ENCODE peak calls at places on chromosomes 6 and 20, in eight cellular contexts. One of them, this sample, is unnamed.

GRCh38 chr6:143040018-143040417 is 20.7 kb upstream of the AIG1 start:
- DNase-seq in SK-N-SH: no peak
- DNase-seq in GM23338: no peak
- DNase-seq in PC-3: no peak
- DNase-seq in OCI-LY7: no peak
- DNase-seq in HCT116: no peak
- DNase-seq in neural progenitor cell: no peak
- DNase-seq in hepatocyte: no peak
- DNase-seq in this sample: no peak

GRCh38 chr20:41509316-41509715 is 108.9 kb downstream of the CHD6 start:
- DNase-seq in neural progenitor cell: no peak
- DNase-seq in hepatocyte: no peak
- DNase-seq in GM23338: no peak
- DNase-seq in SK-N-SH: no peak
- DNase-seq in OCI-LY7: no peak
- DNase-seq in HCT116: no peak
- DNase-seq in PC-3: no peak
- DNase-seq in this sample: no peak

GRCh38 chr6:106745824-106746610 is 116.6 kb downstream of the QRSL1 start:
- DNase-seq in hepatocyte: no peak
- DNase-seq in SK-N-SH: no peak
- DNase-seq in neural progenitor cell: no peak
- DNase-seq in OCI-LY7: no peak
- DNase-seq in HCT116: no peak
- DNase-seq in PC-3: peak
- DNase-seq in GM23338: no peak
- DNase-seq in this sample: no peak

GRCh38 chr6:10205120-10205519 is 209.8 kb downstream of the TFAP2A start:
- DNase-seq in SK-N-SH: no peak
- DNase-seq in GM23338: no peak
- DNase-seq in hepatocyte: no peak
- DNase-seq in HCT116: no peak
- DNase-seq in OCI-LY7: no peak
- DNase-seq in PC-3: peak
- DNase-seq in neural progenitor cell: no peak
- DNase-seq in this sample: no peak

GRCh38 chr6:54366647-54367327 is 58.5 kb downstream of the TINAG start:
- DNase-seq in GM23338: no peak
- DNase-seq in OCI-LY7: no peak
- DNase-seq in HCT116: peak
- DNase-seq in hepatocyte: no peak
- DNase-seq in PC-3: peak
- DNase-seq in neural progenitor cell: no peak
- DNase-seq in SK-N-SH: no peak
- DNase-seq in this sample: no peak

GRCh38 chr20:60837386-60837785 is 414.7 kb upstream of the CDH4 start:
- DNase-seq in HCT116: no peak
- DNase-seq in PC-3: no peak
- DNase-seq in SK-N-SH: no peak
- DNase-seq in neural progenitor cell: no peak
- DNase-seq in OCI-LY7: no peak
- DNase-seq in hepatocyte: no peak
- DNase-seq in GM23338: no peak
- DNase-seq in this sample: no peak

GRCh38 chr20:12012241-12013222 is 94.8 kb downstream of the BTBD3 start:
- DNase-seq in PC-3: peak
- DNase-seq in hepatocyte: peak
- DNase-seq in neural progenitor cell: peak
- DNase-seq in SK-N-SH: peak
- DNase-seq in GM23338: peak
- DNase-seq in HCT116: peak
- DNase-seq in OCI-LY7: peak
- DNase-seq in this sample: peak

GRCh38 chr20:46348231-46348803 is 40.0 kb upstream of the CDH22 start:
- DNase-seq in hepatocyte: peak
- DNase-seq in PC-3: no peak
- DNase-seq in GM23338: peak
- DNase-seq in OCI-LY7: no peak
- DNase-seq in SK-N-SH: no peak
- DNase-seq in neural progenitor cell: peak
- DNase-seq in HCT116: no peak
- DNase-seq in this sample: no peak

GRCh38 chr20:63628246-63628975 is 1.5 kb upstream of the GMEB2 start:
- DNase-seq in hepatocyte: no peak
- DNase-seq in SK-N-SH: peak
- DNase-seq in neural progenitor cell: no peak
- DNase-seq in PC-3: peak
- DNase-seq in OCI-LY7: peak
- DNase-seq in GM23338: peak
- DNase-seq in HCT116: peak
- DNase-seq in this sample: peak

GRCh38 chr20:20832715-20833114 is 120.3 kb upstream of the RALGAPA2 start:
- DNase-seq in SK-N-SH: no peak
- DNase-seq in PC-3: no peak
- DNase-seq in neural progenitor cell: no peak
- DNase-seq in GM23338: peak
- DNase-seq in OCI-LY7: no peak
- DNase-seq in hepatocyte: no peak
- DNase-seq in HCT116: no peak
- DNase-seq in this sample: no peak

GRCh38 chr6:52868240-52868639 is 27.6 kb upstream of the GSTA5 start:
- DNase-seq in SK-N-SH: no peak
- DNase-seq in GM23338: no peak
- DNase-seq in neural progenitor cell: no peak
- DNase-seq in PC-3: no peak
- DNase-seq in HCT116: no peak
- DNase-seq in hepatocyte: no peak
- DNase-seq in OCI-LY7: no peak
- DNase-seq in this sample: no peak

GRCh38 chr6:27902335-27903314 is 9.6 kb downstream of the OR2B2 start:
- DNase-seq in neural progenitor cell: peak
- DNase-seq in OCI-LY7: peak
- DNase-seq in hepatocyte: peak
- DNase-seq in PC-3: peak
- DNase-seq in HCT116: peak
- DNase-seq in GM23338: peak
- DNase-seq in SK-N-SH: peak
- DNase-seq in this sample: peak

GRCh38 chr6:51299649-51300380 is 481.1 kb downstream of the TFAP2B start:
- DNase-seq in hepatocyte: no peak
- DNase-seq in PC-3: peak
- DNase-seq in GM23338: no peak
- DNase-seq in OCI-LY7: no peak
- DNase-seq in neural progenitor cell: no peak
- DNase-seq in SK-N-SH: no peak
- DNase-seq in HCT116: no peak
- DNase-seq in this sample: no peak

GRCh38 chr20:52937701-52938100 is 34.5 kb upstream of the TSHZ2 start:
- DNase-seq in neural progenitor cell: peak
- DNase-seq in HCT116: no peak
- DNase-seq in GM23338: peak
- DNase-seq in hepatocyte: no peak
- DNase-seq in PC-3: no peak
- DNase-seq in OCI-LY7: no peak
- DNase-seq in SK-N-SH: no peak
- DNase-seq in this sample: no peak

GRCh38 chr6:7166410-7167293 is 58.9 kb downstream of the RREB1 start:
- DNase-seq in hepatocyte: no peak
- DNase-seq in OCI-LY7: no peak
- DNase-seq in PC-3: no peak
- DNase-seq in SK-N-SH: no peak
- DNase-seq in GM23338: no peak
- DNase-seq in HCT116: no peak
- DNase-seq in neural progenitor cell: no peak
- DNase-seq in this sample: no peak

GRCh38 chr20:35912877-35913276 is 41.4 kb downstream of the SCAND1 start:
- DNase-seq in HCT116: no peak
- DNase-seq in hepatocyte: no peak
- DNase-seq in PC-3: no peak
- DNase-seq in SK-N-SH: no peak
- DNase-seq in neural progenitor cell: no peak
- DNase-seq in OCI-LY7: no peak
- DNase-seq in GM23338: no peak
- DNase-seq in this sample: no peak

GRCh38 chr6:32953775-32954174 is 878 bp upstream of the HLA-DMA start:
- DNase-seq in GM23338: no peak
- DNase-seq in SK-N-SH: no peak
- DNase-seq in PC-3: no peak
- DNase-seq in HCT116: no peak
- DNase-seq in OCI-LY7: no peak
- DNase-seq in neural progenitor cell: no peak
- DNase-seq in hepatocyte: no peak
- DNase-seq in this sample: no peak
- H3K27ac ChIP-seq in GM23338: no peak
- H3K27ac ChIP-seq in SK-N-SH: no peak
- H3K27ac ChIP-seq in PC-3: no peak
- H3K27ac ChIP-seq in HCT116: no peak
- H3K27ac ChIP-seq in OCI-LY7: peak
- H3K27ac ChIP-seq in neural progenitor cell: no peak
- H3K27ac ChIP-seq in hepatocyte: no peak
- H3K27ac ChIP-seq in this sample: no peak

GRCh38 chr6:44219815-44220784 is 3.3 kb upstream of the SLC29A1 start:
- DNase-seq in hepatocyte: no peak
- DNase-seq in SK-N-SH: no peak
- DNase-seq in OCI-LY7: no peak
- DNase-seq in neural progenitor cell: no peak
- DNase-seq in GM23338: no peak
- DNase-seq in HCT116: no peak
- DNase-seq in PC-3: no peak
- DNase-seq in this sample: no peak
- TF ChIP-seq CTCF in hepatocyte: peak
- TF ChIP-seq CTCF in SK-N-SH: no peak
- TF ChIP-seq CTCF in OCI-LY7: peak
- TF ChIP-seq CTCF in neural progenitor cell: peak
- TF ChIP-seq CTCF in GM23338: no peak
- TF ChIP-seq CTCF in HCT116: no peak
- TF ChIP-seq CTCF in PC-3: no peak
- TF ChIP-seq CTCF in this sample: no peak

DNA sequence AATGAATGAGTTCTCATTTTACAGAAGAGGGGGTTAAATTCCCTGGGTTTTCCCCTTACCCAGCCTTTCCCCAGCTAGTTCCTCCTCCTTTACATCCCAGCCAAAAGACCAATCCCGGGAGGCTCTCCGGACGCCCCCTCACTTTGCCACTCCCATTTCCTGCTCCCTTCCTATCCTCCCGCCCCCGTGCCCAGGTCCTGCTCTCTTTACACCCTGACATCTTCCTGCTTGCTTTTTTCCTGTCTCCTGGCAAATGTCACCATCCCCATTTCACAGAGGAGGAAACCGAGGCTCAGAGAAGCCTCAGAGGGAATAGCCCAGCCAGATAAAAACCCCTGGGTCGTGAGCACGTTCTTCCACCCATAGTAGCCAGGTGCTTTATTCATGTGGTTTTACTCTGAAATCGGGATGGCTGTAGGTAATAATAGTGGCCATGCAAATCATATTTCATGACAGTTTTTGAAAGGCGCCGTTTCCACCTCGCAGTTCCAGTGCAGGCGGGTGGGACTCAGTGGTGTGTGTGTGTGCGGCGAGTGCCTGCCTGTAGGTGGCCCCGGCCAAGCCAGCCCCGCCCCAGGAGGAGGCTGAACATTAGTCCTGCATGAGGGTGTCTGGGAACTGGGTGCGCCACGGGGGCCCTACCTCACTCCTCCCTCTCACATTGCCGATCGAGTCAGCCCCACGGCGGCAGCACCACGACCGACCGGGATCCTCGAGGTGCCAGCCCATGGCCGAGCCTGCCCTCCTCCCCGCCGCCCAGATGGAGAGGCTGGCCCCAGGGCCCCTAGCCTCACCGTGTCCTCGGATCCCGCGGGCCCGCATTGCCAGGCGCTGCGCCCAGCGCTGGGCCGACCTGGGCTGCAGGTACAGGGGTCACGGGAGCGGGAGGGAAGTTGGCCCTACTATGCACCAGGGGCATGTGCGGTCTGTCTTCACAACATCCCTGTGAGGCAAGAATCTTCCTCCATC is at the start of gene ARHGAP40:
- DNase-seq in HCT116: peak
- DNase-seq in SK-N-SH: peak
- DNase-seq in GM23338: peak
- DNase-seq in OCI-LY7: no peak
- DNase-seq in neural progenitor cell: peak
- DNase-seq in PC-3: no peak
- DNase-seq in hepatocyte: peak
- DNase-seq in this sample: peak
- TF ChIP-seq EZH2phosphoT487 in HCT116: no peak
- TF ChIP-seq EZH2phosphoT487 in SK-N-SH: no peak
- TF ChIP-seq EZH2phosphoT487 in GM23338: no peak
- TF ChIP-seq EZH2phosphoT487 in OCI-LY7: no peak
- TF ChIP-seq EZH2phosphoT487 in neural progenitor cell: peak
- TF ChIP-seq EZH2phosphoT487 in PC-3: no peak
- TF ChIP-seq EZH2phosphoT487 in hepatocyte: no peak
- TF ChIP-seq EZH2phosphoT487 in this sample: no peak

GRCh38 chr6:56399672-56400263 is 152.4 kb upstream of the COL21A1 start:
- DNase-seq in PC-3: peak
- DNase-seq in HCT116: no peak
- DNase-seq in GM23338: no peak
- DNase-seq in SK-N-SH: no peak
- DNase-seq in hepatocyte: peak
- DNase-seq in OCI-LY7: no peak
- DNase-seq in neural progenitor cell: no peak
- DNase-seq in this sample: no peak

GRCh38 chr6:56401477-56402070 is 154.2 kb upstream of the COL21A1 start:
- DNase-seq in GM23338: no peak
- DNase-seq in OCI-LY7: no peak
- DNase-seq in SK-N-SH: no peak
- DNase-seq in PC-3: no peak
- DNase-seq in hepatocyte: no peak
- DNase-seq in neural progenitor cell: no peak
- DNase-seq in HCT116: no peak
- DNase-seq in this sample: no peak

GRCh38 chr6:56400273-56400672 is 152.9 kb upstream of the COL21A1 start:
- DNase-seq in HCT116: no peak
- DNase-seq in OCI-LY7: no peak
- DNase-seq in hepatocyte: no peak
- DNase-seq in PC-3: no peak
- DNase-seq in GM23338: no peak
- DNase-seq in SK-N-SH: no peak
- DNase-seq in neural progenitor cell: no peak
- DNase-seq in this sample: no peak

GRCh38 chr6:56396435-56396834 is 149.1 kb upstream of the COL21A1 start:
- DNase-seq in PC-3: no peak
- DNase-seq in neural progenitor cell: no peak
- DNase-seq in OCI-LY7: no peak
- DNase-seq in SK-N-SH: no peak
- DNase-seq in HCT116: no peak
- DNase-seq in GM23338: no peak
- DNase-seq in hepatocyte: no peak
- DNase-seq in this sample: no peak

DNA sequence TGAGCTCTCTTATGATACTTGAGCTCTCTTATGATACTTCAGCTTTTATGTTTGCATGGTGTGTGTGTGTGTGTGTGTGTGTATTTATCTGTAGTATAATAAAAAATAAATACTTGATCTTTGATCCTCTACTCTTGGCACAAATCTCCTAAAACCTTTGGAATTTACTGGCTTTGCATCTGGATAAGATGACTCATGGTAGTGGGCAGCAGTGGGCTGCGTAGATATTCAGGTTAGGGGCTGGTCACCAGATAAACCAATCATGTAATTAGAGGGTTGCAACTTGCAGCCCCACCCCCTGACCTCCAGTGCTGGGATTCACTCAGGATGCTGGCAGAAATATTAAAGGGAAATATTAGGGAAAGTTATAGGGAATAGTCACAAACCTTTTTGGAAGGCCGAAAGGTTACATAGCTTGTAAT is 151.9 kb upstream of the COL21A1 start:
- DNase-seq in hepatocyte: peak
- DNase-seq in neural progenitor cell: no peak
- DNase-seq in HCT116: no peak
- DNase-seq in OCI-LY7: no peak
- DNase-seq in PC-3: peak
- DNase-seq in GM23338: no peak
- DNase-seq in SK-N-SH: no peak
- DNase-seq in this sample: no peak
- H3K27ac ChIP-seq in hepatocyte: peak
- H3K27ac ChIP-seq in neural progenitor cell: no peak
- H3K27ac ChIP-seq in HCT116: no peak
- H3K27ac ChIP-seq in OCI-LY7: no peak
- H3K27ac ChIP-seq in PC-3: peak
- H3K27ac ChIP-seq in GM23338: no peak
- H3K27ac ChIP-seq in SK-N-SH: no peak
- H3K27ac ChIP-seq in this sample: no peak